ENCODE peak calls at places on chromosomes 6 and 20, in ten cellular contexts. N is Right ventricle myocardium inferior; H is DMS153; T is dorsolateral prefrontal cortex; C is kidney tubule cell; Y is stimulated activated naive CD4-positive, alpha-beta T cell; Z is colonic mucosa; U is stimulated activated CD4-positive, alpha-beta T cell treated with anti-CD3 and anti-CD28 coated beads, TNF-alpha, amount 100 ng/mL, for 24 hours; I is substantia nigra; W is lung. K is an unnamed sample.

GRCh38 chr6:165961236-165961751 is 206.4 kb downstream of the TBXT start:
- DNase-seq in U (no peak), N (no peak), Y (no peak), I (no peak), Z (no peak), T (no peak), C (peak; percentile 43), W (no peak), H (no peak), K (no peak)

GRCh38 chr20:46065006-46065405 is 24.8 kb downstream of the NCOA5 start:
- DNase-seq in U (no peak), Y (no peak), W (peak; percentile 17), N (no peak), Z (no peak), C (no peak), H (no peak), T (no peak), I (no peak), K (no peak)

GRCh38 chr20:62026564-62026856 is 39.2 kb downstream of the TAF4 start:
- DNase-seq in T (no peak), W (no peak), N (no peak), Z (no peak), I (no peak), H (no peak), Y (no peak), U (no peak), C (no peak), K (no peak)

GRCh38 chr6:153130515-153131036 is 506 bp downstream of the RGS17 start:
- DNase-seq in C (peak; percentile 20), W (no peak), I (no peak), Z (no peak), N (no peak), Y (no peak), T (no peak), U (no peak), H (no peak), K (no peak)

GRCh38 chr6:170052991-170053821 is 237.7 kb downstream of the DLL1 start:
- DNase-seq in T (no peak), C (no peak), I (no peak), U (no peak), H (no peak), Y (no peak), W (no peak), N (peak; percentile 62), Z (no peak), K (no peak)

GRCh38 chr6:49555951-49556350 is 5.5 kb downstream of the C6orf141 start:
- DNase-seq in T (no peak), C (no peak), Z (no peak), N (no peak), H (no peak), I (no peak), U (no peak), Y (no peak), W (no peak), K (no peak)

GRCh38 chr6:125888989-125889656 is 67.4 kb upstream of the HINT3 start:
- DNase-seq in Z (no peak), I (no peak), Y (no peak), U (peak; percentile 13), C (peak; percentile 75), T (no peak), W (peak; percentile 36), H (no peak), N (no peak), K (no peak)

GRCh38 chr6:113671440-113671839 is 185.7 kb upstream of the MARCKS start:
- DNase-seq in T (no peak), Y (no peak), N (no peak), I (no peak), U (no peak), W (no peak), H (no peak), C (no peak), Z (no peak), K (no peak)

GRCh38 chr6:170102582-170103481 is 188.0 kb downstream of the DLL1 start:
- DNase-seq in C (no peak), Z (peak; percentile 12), N (no peak), I (no peak), H (no peak), U (no peak), Y (no peak), W (no peak), T (peak; percentile 17), K (no peak)